ENCODE peak calls at places on chromosome 6, in ten cellular contexts. H is NCI-H774; R is SK-N-DZ; V is CD4-positive, CD25-positive, alpha-beta regulatory T cell; X is omental fat pad; Y is HEK293T; F is NCI-H1417; J is B cell; U is heart left ventricle; C is IMR-90. K is an unnamed sample.

GRCh38 chr6:22062807-22063408 is 233.9 kb downstream of the PRL start:
- DNase-seq in X (no peak), J (peak), U (no peak), H (no peak), C (no peak), V (no peak), R (no peak), Y (no peak), F (no peak), K (peak)

GRCh38 chr6:111663232-111663631 is 57.6 kb upstream of the TRAF3IP2 start:
- DNase-seq in V (no peak), H (no peak), R (no peak), Y (no peak), U (no peak), F (no peak), J (no peak), C (no peak), X (no peak), K (no peak)

GRCh38 chr6:5136856-5137255 is 51.7 kb downstream of the PPP1R3G start:
- DNase-seq in J (no peak), R (no peak), U (no peak), C (no peak), V (no peak), H (no peak), F (no peak), Y (no peak), X (no peak), K (no peak)

GRCh38 chr6:108008363-108008762 is 50.4 kb upstream of the SEC63 start:
- DNase-seq in V (no peak), R (no peak), C (no peak), Y (no peak), F (no peak), U (no peak), X (no peak), H (no peak), J (no peak), K (no peak)

GRCh38 chr6:11869656-11870340 is 91.2 kb upstream of the ADTRP start:
- DNase-seq in R (no peak), X (no peak), F (no peak), C (peak), H (no peak), Y (no peak), U (peak), J (no peak), V (no peak), K (no peak)

GRCh38 chr6:163926642-163927041 is 512.1 kb downstream of the QKI start:
- DNase-seq in U (no peak), J (no peak), C (no peak), V (no peak), Y (no peak), F (no peak), X (no peak), R (no peak), H (no peak), K (no peak)

GRCh38 chr6:154981071-154981373 is 14.1 kb upstream of the TIAM2 start:
- DNase-seq in X (no peak), J (no peak), H (no peak), C (no peak), U (no peak), F (no peak), Y (no peak), V (no peak), R (no peak), K (peak)

GRCh38 chr6:73579389-73579788 is 58.6 kb upstream of the EEF1A1 start:
- DNase-seq in H (no peak), X (no peak), F (no peak), C (no peak), R (no peak), U (no peak), V (no peak), J (no peak), Y (no peak), K (no peak)

GRCh38 chr6:84767591-84768201 is 3.3 kb upstream of the TBX18 start:
- DNase-seq in V (no peak), C (no peak), Y (no peak), H (no peak), X (no peak), U (no peak), F (no peak), J (no peak), R (no peak), K (no peak)

GRCh38 chr6:11485261-11485660 is 52.3 kb upstream of the TMEM170B start:
- DNase-seq in V (no peak), R (no peak), H (no peak), Y (no peak), F (no peak), U (no peak), C (no peak), X (no peak), J (no peak), K (no peak)

GRCh38 chr6:23181301-23182110 is 612.1 kb downstream of the HDGFL1 start:
- DNase-seq in U (no peak), H (no peak), J (no peak), C (no peak), F (no peak), Y (no peak), X (no peak), R (no peak), V (no peak), K (no peak)

GRCh38 chr6:136341967-136342366 is 52.3 kb upstream of the BCLAF1 start:
- DNase-seq in Y (peak), J (no peak), R (peak), F (no peak), U (no peak), C (no peak), V (no peak), H (no peak), X (no peak), K (no peak)

GRCh38 chr6:56657364-56657763 is 14.7 kb upstream of the DST start:
- DNase-seq in C (no peak), U (no peak), R (no peak), H (no peak), V (no peak), Y (no peak), X (no peak), J (no peak), F (no peak), K (no peak)

GRCh38 chr6:34792605-34793500 is 970 bp downstream of the BLTP3A start:
- DNase-seq in X (no peak), H (no peak), Y (peak), U (peak), R (peak), V (no peak), J (peak), F (peak), C (peak), K (peak)

GRCh38 chr6:49668083-49668511 is 31.5 kb upstream of the RHAG start:
- DNase-seq in V (no peak), H (no peak), F (no peak), J (no peak), U (no peak), X (no peak), Y (no peak), R (no peak), C (no peak), K (no peak)

GRCh38 chr6:149904661-149905370 is 6.9 kb upstream of the RAET1E start:
- DNase-seq in R (no peak), F (no peak), H (no peak), U (no peak), X (no peak), J (no peak), C (no peak), Y (no peak), V (no peak), K (no peak)

GRCh38 chr6:125099211-125100017 is 54.2 kb upstream of the TPD52L1 start:
- DNase-seq in U (peak), X (no peak), F (peak), H (peak), R (peak), Y (peak), J (peak), C (peak), V (no peak), K (peak)

GRCh38 chr6:39008737-39009136 is 39.8 kb upstream of the GLP1R start:
- DNase-seq in F (no peak), H (no peak), V (no peak), Y (no peak), R (no peak), C (no peak), U (no peak), X (no peak), J (no peak), K (no peak)

GRCh38 chr6:71367763-71368162 is 79.2 kb downstream of the OGFRL1 start:
- DNase-seq in U (no peak), F (no peak), V (no peak), Y (no peak), H (no peak), J (no peak), C (peak), X (no peak), R (no peak), K (no peak)

GRCh38 chr6:157405986-157406385 is 25.0 kb downstream of the ZDHHC14 start:
- DNase-seq in U (no peak), X (no peak), Y (no peak), R (no peak), C (peak), J (no peak), V (no peak), H (no peak), F (no peak), K (no peak)

GRCh38 chr6:106448000-106448426 is 87.5 kb downstream of the CRYBG1 start:
- DNase-seq in V (no peak), R (no peak), X (no peak), F (no peak), J (peak), Y (no peak), U (peak), C (no peak), H (no peak), K (peak)

GRCh38 chr6:68729377-68729903 is 94.4 kb downstream of the ADGRB3 start:
- DNase-seq in R (no peak), J (no peak), U (no peak), H (no peak), C (no peak), X (no peak), Y (no peak), V (no peak), F (no peak), K (no peak)

GRCh38 chr6:31888281-31889258 is 8.9 kb downstream of the EHMT2 start:
- DNase-seq in U (no peak), J (peak), C (no peak), H (no peak), V (peak), F (peak), X (no peak), R (no peak), Y (peak), K (peak)

GRCh38 chr6:93972791-93973190 is 553.4 kb upstream of the EPHA7 start:
- DNase-seq in V (no peak), U (no peak), R (no peak), X (no peak), C (no peak), H (no peak), J (no peak), F (no peak), Y (no peak), K (no peak)

GRCh38 chr6:10210052-10210451 is 204.8 kb downstream of the TFAP2A start:
- DNase-seq in C (no peak), R (no peak), Y (no peak), V (no peak), H (no peak), J (no peak), U (no peak), X (no peak), F (no peak), K (no peak)

GRCh38 chr6:63527658-63528514 is 44.4 kb upstream of the LOC128125822 start:
- DNase-seq in R (no peak), Y (no peak), X (no peak), C (peak), U (no peak), F (no peak), H (no peak), V (no peak), J (no peak), K (no peak)

GRCh38 chr6:56552212-56553130 is 90.2 kb downstream of the DST start:
- DNase-seq in F (no peak), U (no peak), J (no peak), R (no peak), V (no peak), X (no peak), Y (no peak), H (no peak), C (peak), K (no peak)

GRCh38 chr6:2108700-2109306 is 136.6 kb downstream of the GMDS start:
- DNase-seq in F (peak), Y (peak), U (no peak), X (no peak), C (no peak), R (peak), V (no peak), J (no peak), H (peak), K (no peak)

GRCh38 chr6:111552241-111552744 is 53.4 kb downstream of the TRAF3IP2 start:
- DNase-seq in R (peak), F (no peak), X (no peak), J (no peak), V (no peak), U (peak), C (peak), H (peak), Y (peak), K (no peak)

GRCh38 chr6:156816505-156816904 is 39.3 kb downstream of the ARID1B start:
- DNase-seq in F (no peak), X (no peak), Y (no peak), H (no peak), R (no peak), V (no peak), C (peak), U (no peak), J (peak), K (no peak)

GRCh38 chr6:2798586-2799134 is 33.5 kb downstream of the WRNIP1 start:
- DNase-seq in J (no peak), C (no peak), H (no peak), R (no peak), F (no peak), V (no peak), U (no peak), Y (no peak), X (no peak), K (no peak)

GRCh38 chr6:98957440-98957839 is 9.7 kb upstream of the FBXL4 start:
- DNase-seq in F (no peak), U (no peak), R (no peak), X (no peak), J (no peak), H (no peak), Y (no peak), C (peak), V (no peak), K (no peak)

GRCh38 chr6:169806718-169807117 is 55.3 kb downstream of the ERMARD start:
- DNase-seq in F (no peak), J (no peak), C (no peak), R (no peak), V (no peak), X (no peak), U (no peak), Y (no peak), H (no peak), K (no peak)

GRCh38 chr6:106051241-106051640 is 34.9 kb upstream of the PRDM1 start:
- DNase-seq in X (no peak), J (no peak), F (no peak), R (no peak), Y (no peak), H (no peak), U (no peak), V (no peak), C (no peak), K (no peak)

GRCh38 chr6:166562726-166563125 is 23.8 kb downstream of the RAMACL start:
- DNase-seq in J (no peak), Y (no peak), V (no peak), C (no peak), F (no peak), R (no peak), H (no peak), X (no peak), U (no peak), K (no peak)

GRCh38 chr6:137208279-137208678 is 10.9 kb downstream of the IFNGR1 start:
- DNase-seq in F (no peak), X (no peak), C (no peak), H (no peak), R (no peak), Y (no peak), U (no peak), V (no peak), J (no peak), K (no peak)

GRCh38 chr6:88983532-88983931 is 20.1 kb upstream of the RNGTT start:
- DNase-seq in Y (peak), C (peak), X (no peak), R (peak), J (no peak), U (no peak), F (no peak), V (no peak), H (no peak), K (no peak)

GRCh38 chr6:31919624-31920303 is 7.8 kb upstream of the C2 start:
- DNase-seq in H (no peak), U (no peak), J (no peak), R (no peak), X (no peak), V (no peak), F (no peak), Y (no peak), C (no peak), K (no peak)

GRCh38 chr6:20260360-20260759 is 48.1 kb upstream of the MBOAT1 start:
- DNase-seq in U (no peak), R (no peak), X (no peak), Y (no peak), V (no peak), C (no peak), J (no peak), H (no peak), F (no peak), K (no peak)

K was measured in GM10248.